ENCODE peak calls at places on chromosomes 7 and 10, in ten cellular contexts. Z is effector memory CD4-positive, alpha-beta T cell; D is activated T-cell treated with anti-CD3 and anti-CD28 coated beads, Interleukin-2, amount 50 U/mL, for 72 hours; M is HT-29; O is LoVo; C is psoas muscle; U is activated CD4-positive, alpha-beta T cell treated with anti-CD3 and anti-CD28 coated beads, Interleukin-2, amount 50 U/mL, for 48 hours; F is neural progenitor cell; V is NCI-H446; N is ACHN. W is an unnamed sample.

GRCh38 chr10:122341141-122341810 is 33.2 kb upstream of the PLEKHA1 start:
- DNase-seq in O (no peak), F (no peak), Z (no peak), M (no peak), N (no peak), C (no peak), V (no peak), D (no peak), U (no peak), W (no peak)

GRCh38 chr7:96034940-96035727 is 262.8 kb downstream of the DYNC1I1 start:
- DNase-seq in D (no peak), C (peak), N (no peak), F (no peak), O (no peak), V (peak), Z (no peak), U (no peak), M (no peak), W (no peak)

GRCh38 chr10:110811791-110812581 is 59.7 kb upstream of the PDCD4 start:
- DNase-seq in U (no peak), C (no peak), N (no peak), Z (no peak), D (no peak), M (peak), O (no peak), V (no peak), F (no peak), W (no peak)

GRCh38 chr10:107814865-107815487 is 650.5 kb upstream of the SORCS1 start:
- DNase-seq in D (no peak), F (peak), V (no peak), N (peak), O (peak), Z (no peak), U (no peak), M (peak), C (peak), W (no peak)

GRCh38 chr7:144835166-144835611 is 664 bp downstream of the TPK1 start:
- DNase-seq in O (peak), D (peak), C (peak), Z (peak), U (peak), F (peak), V (no peak), N (peak), M (peak), W (no peak)

GRCh38 chr10:67519434-67519833 is 176.6 kb downstream of the CTNNA3 start:
- DNase-seq in C (no peak), O (no peak), M (no peak), N (no peak), Z (no peak), U (no peak), V (no peak), F (no peak), D (no peak), W (no peak)

GRCh38 chr10:131019696-131020095 is 291.8 kb downstream of the TCERG1L start:
- DNase-seq in N (no peak), F (no peak), O (no peak), Z (no peak), C (no peak), D (no peak), U (no peak), M (no peak), V (no peak), W (no peak)

GRCh38 chr7:22386865-22387264 is 29.9 kb upstream of the RAPGEF5 start:
- DNase-seq in V (no peak), N (no peak), D (no peak), U (no peak), C (no peak), Z (no peak), O (no peak), F (no peak), M (no peak), W (no peak)

GRCh38 chr7:131218727-131219128 is 108.9 kb upstream of the MKLN1 start:
- DNase-seq in D (no peak), O (no peak), U (no peak), C (no peak), F (no peak), M (no peak), Z (no peak), N (no peak), V (no peak), W (no peak)

GRCh38 chr10:55370021-55370420 is 569.0 kb upstream of the PCDH15 start:
- DNase-seq in D (no peak), O (no peak), Z (no peak), M (no peak), U (no peak), F (peak), C (no peak), N (no peak), V (no peak), W (no peak)

GRCh38 chr7:96300487-96300886 is 21.4 kb downstream of the SLC25A13 start:
- DNase-seq in O (no peak), F (no peak), M (no peak), N (no peak), U (no peak), D (no peak), C (no peak), Z (no peak), V (no peak), W (no peak)

GRCh38 chr10:123703195-123703790 is 37.1 kb downstream of the GPR26 start:
- DNase-seq in D (no peak), V (no peak), N (no peak), O (no peak), Z (no peak), M (peak), U (no peak), F (no peak), C (no peak), W (no peak)

GRCh38 chr10:71663311-71663710 is 56.3 kb downstream of the C10orf105 start:
- DNase-seq in O (peak), F (no peak), M (no peak), N (no peak), D (no peak), U (no peak), Z (no peak), C (no peak), V (no peak), W (no peak)

GRCh38 chr10:71423936-71424335 is 27.2 kb downstream of the CDH23 start:
- DNase-seq in N (no peak), M (no peak), U (no peak), C (no peak), V (no peak), O (no peak), D (no peak), F (no peak), Z (no peak), W (no peak)

GRCh38 chr7:188727-189500 is 3.5 kb upstream of the FAM20C start:
- DNase-seq in U (no peak), O (no peak), V (no peak), N (no peak), D (no peak), C (no peak), Z (no peak), F (no peak), M (no peak), W (no peak)

GRCh38 chr10:72665925-72666324 is 26.0 kb upstream of the MCU start:
- DNase-seq in D (no peak), C (no peak), V (no peak), N (no peak), U (no peak), F (no peak), M (no peak), O (peak), Z (no peak), W (no peak)

GRCh38 chr7:106604303-106604918 is 56.5 kb downstream of the CCDC71L start:
- DNase-seq in V (no peak), Z (peak), D (peak), C (no peak), F (no peak), N (no peak), U (no peak), O (no peak), M (no peak), W (no peak)

GRCh38 chr10:123274513-123275182 is 120.4 kb downstream of the BUB3 start:
- DNase-seq in O (no peak), N (no peak), V (no peak), U (no peak), D (no peak), Z (no peak), M (no peak), C (no peak), F (peak), W (no peak)

GRCh38 chr10:23075672-23076071 is 19.7 kb upstream of the MSRB2 start:
- DNase-seq in M (no peak), Z (no peak), U (no peak), D (no peak), V (no peak), N (no peak), F (no peak), O (no peak), C (no peak), W (no peak)

GRCh38 chr10:31456463-31456862 is 137.4 kb downstream of the ZEB1 start:
- DNase-seq in U (no peak), O (no peak), Z (no peak), D (no peak), N (no peak), V (no peak), F (no peak), C (no peak), M (no peak), W (no peak)

GRCh38 chr7:48154792-48155413 is 16.4 kb upstream of the ABCA13 start:
- DNase-seq in M (peak), N (peak), V (no peak), O (peak), D (peak), U (peak), Z (no peak), F (peak), C (no peak), W (no peak)

GRCh38 chr10:132810807-132811700 is 25.1 kb upstream of the NKX6-2 start:
- DNase-seq in U (no peak), F (no peak), N (no peak), D (no peak), V (no peak), C (peak), O (no peak), Z (no peak), M (no peak), W (no peak)

GRCh38 chr10:15099886-15100285 is 2.7 kb downstream of the RPP38 start:
- DNase-seq in U (no peak), O (no peak), Z (no peak), D (no peak), F (no peak), M (no peak), N (no peak), C (no peak), V (no peak), W (no peak)

GRCh38 chr7:121012170-121012874 is 23.8 kb downstream of the CPED1 start:
- DNase-seq in F (no peak), Z (no peak), O (no peak), M (no peak), U (no peak), C (no peak), N (no peak), D (no peak), V (no peak), W (no peak)

GRCh38 chr7:136657332-136657942 is 211.0 kb upstream of the CHRM2 start:
- DNase-seq in F (no peak), U (no peak), M (no peak), V (no peak), C (no peak), N (no peak), O (no peak), Z (no peak), D (no peak), W (no peak)

GRCh38 chr10:23070819-23071218 is 24.6 kb upstream of the MSRB2 start:
- DNase-seq in M (no peak), D (no peak), C (no peak), V (no peak), F (no peak), U (no peak), N (no peak), O (no peak), Z (no peak), W (no peak)

GRCh38 chr7:151940048-151940845 is 16.0 kb upstream of the GALNTL5 start:
- DNase-seq in Z (no peak), C (peak), V (no peak), F (no peak), U (no peak), O (peak), M (peak), D (no peak), N (peak), W (no peak)

GRCh38 chr7:28649189-28649588 is 236.9 kb downstream of the CREB5 start:
- DNase-seq in N (no peak), U (no peak), F (no peak), C (no peak), V (no peak), M (no peak), O (no peak), D (no peak), Z (no peak), W (no peak)

GRCh38 chr7:129772646-129773280 is 161.2 kb downstream of the NRF1 start:
- DNase-seq in F (no peak), N (no peak), Z (no peak), D (no peak), V (no peak), M (no peak), C (no peak), U (no peak), O (no peak), W (no peak)

GRCh38 chr10:12741255-12741915 is 260.1 kb downstream of the CCDC3 start:
- DNase-seq in Z (no peak), N (no peak), O (no peak), F (no peak), U (no peak), V (no peak), C (peak), M (no peak), D (no peak), W (no peak)

GRCh38 chr10:122068844-122069243 is 79.9 kb downstream of the TACC2 start:
- DNase-seq in Z (no peak), N (no peak), V (no peak), O (no peak), M (no peak), F (no peak), D (no peak), U (no peak), C (no peak), W (no peak)

GRCh38 chr10:79148452-79149344 is 79.9 kb downstream of the ZMIZ1 start:
- DNase-seq in V (no peak), U (no peak), M (peak), N (no peak), O (peak), F (peak), D (no peak), Z (no peak), C (peak), W (no peak)

GRCh38 chr7:88431861-88432260 is 125.2 kb upstream of the STEAP4 start:
- DNase-seq in O (no peak), M (no peak), N (no peak), Z (no peak), F (no peak), U (no peak), D (no peak), V (no peak), C (no peak), W (no peak)

GRCh38 chr7:44380831-44381493 is 55.6 kb upstream of the CAMK2B start:
- DNase-seq in C (no peak), D (no peak), V (no peak), Z (no peak), U (no peak), N (no peak), M (no peak), O (no peak), F (no peak), W (peak)

GRCh38 chr10:126511917-126512487 is 123.7 kb upstream of the ADAM12 start:
- DNase-seq in D (no peak), O (no peak), F (no peak), N (no peak), Z (no peak), V (no peak), U (no peak), C (no peak), M (no peak), W (peak)

GRCh38 chr10:102935939-102936605 is 18.0 kb downstream of the CNNM2 start:
- DNase-seq in U (peak), D (peak), F (no peak), M (no peak), V (no peak), Z (no peak), C (no peak), N (no peak), O (no peak), W (no peak)

GRCh38 chr10:49140306-49141175 is 6.7 kb upstream of the FAM170B start:
- DNase-seq in Z (no peak), N (no peak), U (no peak), C (no peak), F (no peak), M (no peak), O (no peak), V (no peak), D (no peak), W (no peak)

GRCh38 chr7:148699772-148700629 is 1.3 kb downstream of the CUL1 start:
- DNase-seq in Z (no peak), M (peak), V (no peak), D (no peak), O (no peak), F (no peak), C (no peak), N (peak), U (no peak), W (no peak)

W was measured in esophagus muscularis mucosa.